ENCODE peak calls at places on chromosomes 16 and 17, in four cellular contexts. X, Q, F and Y are unnamed samples.

GRCh38 chr17:39209317-39210092 is 9.4 kb downstream of the RPL19 start:
- DNase-seq in Q (peak), X (peak), F (no peak), Y (peak)

GRCh38 chr16:50572700-50573099 is 24.5 kb downstream of the NKD1 start:
- DNase-seq in X (no peak), Q (no peak), F (no peak), Y (no peak)

GRCh38 chr17:56325561-56325960 is 172.3 kb downstream of the ANKFN1 start:
- DNase-seq in F (no peak), X (no peak), Q (no peak), Y (no peak)

GRCh38 chr16:27107185-27107592 is 40.5 kb downstream of the C16orf82 start:
- DNase-seq in F (peak), Q (no peak), X (no peak), Y (no peak)

GRCh38 chr17:4142107-4142900 is 526 bp downstream of the ZZEF1 start:
- DNase-seq in F (peak), Q (no peak), X (peak), Y (no peak)

GRCh38 chr17:43360376-43360738 is 38.4 kb upstream of the ARL4D start:
- DNase-seq in F (no peak), X (no peak), Q (no peak), Y (peak)

GRCh38 chr17:8728991-8729390 is 15.6 kb downstream of the CCDC42 start:
- DNase-seq in F (no peak), Q (no peak), X (no peak), Y (no peak)

GRCh38 chr16:77690416-77690815 is 31.9 kb upstream of the NUDT7 start:
- DNase-seq in F (peak), Q (no peak), X (no peak), Y (no peak)

GRCh38 chr17:2232244-2232638 is 71.3 kb downstream of the SMG6 start:
- DNase-seq in Q (no peak), X (no peak), F (no peak), Y (no peak)

GRCh38 chr16:52963471-52963870 is 89.2 kb downstream of the CHD9NB start:
- DNase-seq in Q (no peak), F (no peak), X (no peak), Y (no peak)

GRCh38 chr17:36752096-36752888 is 150.9 kb downstream of the MRM1 start:
- DNase-seq in X (no peak), F (no peak), Q (no peak), Y (no peak)

GRCh38 chr16:1745900-1746692 is 25.2 kb downstream of the NME3 start:
- DNase-seq in F (no peak), X (no peak), Q (no peak), Y (no peak)

GRCh38 chr16:24088767-24089166 is 167.4 kb upstream of the CACNG3 start:
- DNase-seq in Q (no peak), F (no peak), X (no peak), Y (no peak)

GRCh38 chr16:29745853-29746345 is at the start of gene C16orf54:
- DNase-seq in F (no peak), X (no peak), Q (peak), Y (no peak)

GRCh38 chr17:60303406-60304099 is 88.4 kb downstream of the USP32 start:
- DNase-seq in F (no peak), X (no peak), Q (no peak), Y (no peak)

GRCh38 chr17:60297729-60298293 is 94.1 kb downstream of the USP32 start:
- DNase-seq in Q (no peak), X (no peak), F (peak), Y (no peak)

GRCh38 chr17:60300011-60300410 is 91.9 kb downstream of the USP32 start:
- DNase-seq in F (no peak), Q (no peak), X (no peak), Y (no peak)

GRCh38 chr17:60301644-60302043 is 90.3 kb downstream of the USP32 start:
- DNase-seq in Q (no peak), X (no peak), F (no peak), Y (no peak)

DNA sequence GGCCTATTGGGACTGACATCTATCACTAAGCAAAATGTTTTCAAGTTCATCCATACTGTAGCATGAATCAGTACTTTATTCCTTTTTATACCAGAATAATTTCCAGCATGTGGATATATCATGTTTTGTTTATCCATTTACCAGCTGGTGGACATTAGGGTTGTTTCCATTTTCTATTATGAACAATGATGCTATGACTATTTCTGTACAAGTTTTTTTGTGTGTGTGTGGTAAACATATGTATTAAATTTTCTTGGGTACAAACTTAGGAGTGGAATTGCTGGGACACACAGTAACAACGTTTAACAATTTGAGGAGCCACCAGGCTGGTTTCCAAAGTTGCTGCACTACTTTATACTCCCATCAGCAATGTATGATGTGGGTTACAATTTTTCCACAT is 91.0 kb downstream of the USP32 start:
- DNase-seq in Q (no peak), F (no peak), X (no peak), Y (no peak)
- TF ChIP-seq TEAD4 in Q (no peak), F (no peak), X (no peak), Y (no peak)

DNA sequence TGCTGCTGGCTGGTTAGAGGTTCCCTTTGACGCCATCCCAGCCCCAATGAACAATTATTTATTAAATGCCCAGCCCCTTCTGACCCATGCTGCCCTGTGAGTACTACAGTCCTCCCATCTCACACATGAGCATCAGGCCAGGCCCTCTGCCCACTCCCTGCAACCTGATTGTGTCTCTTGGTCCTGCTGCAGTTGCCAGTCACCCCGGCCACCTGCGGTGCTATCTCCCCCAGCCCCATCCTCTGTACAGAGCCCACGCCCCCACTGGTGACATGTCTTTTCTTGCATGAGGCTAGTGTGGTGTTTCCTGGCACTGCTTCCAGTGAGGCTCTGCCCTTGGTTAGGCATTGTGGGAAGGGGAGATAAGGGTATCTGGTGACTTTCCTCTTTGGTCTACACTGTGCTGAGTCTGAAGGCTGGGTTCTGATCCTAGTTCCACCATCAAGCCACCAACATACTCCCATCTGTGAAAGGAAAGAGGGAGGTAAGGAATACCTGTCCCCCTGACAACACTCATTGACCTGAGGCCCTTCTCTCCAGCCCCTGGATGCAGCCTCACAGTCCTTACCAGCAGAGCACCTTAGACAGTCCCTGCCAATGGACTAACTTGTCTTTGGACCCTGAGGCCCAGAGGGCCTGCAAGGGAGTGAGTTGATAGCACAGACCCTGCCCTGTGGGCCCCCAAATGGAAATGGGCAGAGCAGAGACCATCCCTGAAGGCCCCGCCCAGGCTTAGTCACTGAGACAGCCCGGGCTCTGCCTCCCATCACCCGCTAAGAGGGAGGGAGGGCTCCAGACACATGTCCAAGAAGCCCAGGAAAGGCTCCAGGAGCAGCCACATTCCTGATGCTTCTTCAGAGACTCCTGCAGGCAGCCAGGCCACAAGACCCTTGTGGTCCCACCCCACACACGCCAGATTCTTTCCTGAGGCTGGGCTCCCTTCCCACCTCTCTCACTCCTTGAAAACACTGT is 11.3 kb downstream of the CX3CL1 start:
- DNase-seq in Q (no peak), X (no peak), F (no peak), Y (no peak)
- TF ChIP-seq TEAD4 in Q (no peak), X (no peak), F (no peak), Y (no peak)

GRCh38 chr16:54817940-54818574 is 112.6 kb upstream of the IRX5 start:
- DNase-seq in Q (no peak), X (no peak), F (no peak), Y (no peak)
- TF ChIP-seq TEAD4 in Q (peak), X (no peak), F (no peak), Y (no peak)

GRCh38 chr16:20301840-20302239 is 25.5 kb downstream of the GP2 start:
- DNase-seq in X (no peak), F (no peak), Q (no peak), Y (no peak)

GRCh38 chr16:20298452-20298851 is 28.9 kb downstream of the GP2 start:
- DNase-seq in F (no peak), X (no peak), Q (no peak), Y (no peak)

GRCh38 chr16:20303012-20303411 is 24.3 kb downstream of the GP2 start:
- DNase-seq in Q (no peak), F (peak), X (no peak), Y (no peak)

GRCh38 chr16:20302389-20302788 is 24.9 kb downstream of the GP2 start:
- DNase-seq in F (no peak), X (no peak), Q (no peak), Y (no peak)

GRCh38 chr16:20300312-20301097 is 26.8 kb downstream of the GP2 start:
- DNase-seq in X (peak), F (peak), Q (peak), Y (peak)
- TF ChIP-seq TEAD4 in X (no peak), F (no peak), Q (no peak), Y (no peak)